ENCODE peak calls at places on chromosomes 16 and 17, in ten cellular contexts. U is cardiac fibroblast, W is B cell, P is left lung, M is brain pericyte, Z is adrenal gland, C is iPS DF 6.9, R is DMS 273 treated with DMSO at 0.1 percent for 48 hours, G is DMS53, S is germinal center. K is an unnamed sample.

GRCh38 chr16:468072-468821 is 42.8 kb downstream of the RAB11FIP3 start:
- DNase-seq in U (no peak), W (no peak), P (no peak), M (no peak), Z (no peak), C (no peak), R (no peak), G (no peak), S (no peak), K (no peak)

GRCh38 chr17:62720126-62720850 is 87.8 kb downstream of the MARCHF10 start:
- DNase-seq in U (no peak), W (no peak), P (no peak), M (no peak), Z (no peak), C (no peak), R (peak), G (peak), S (no peak), K (peak)

GRCh38 chr17:12282056-12282455 is 261.4 kb downstream of the MAP2K4 start:
- DNase-seq in U (peak), W (no peak), P (no peak), M (peak), Z (no peak), C (no peak), R (no peak), G (peak), S (no peak), K (no peak)

GRCh38 chr17:41024702-41025101 is 2.3 kb downstream of the KRTAP1-5 start:
- DNase-seq in U (peak), W (no peak), P (no peak), M (no peak), Z (no peak), C (no peak), R (no peak), G (no peak), S (no peak), K (no peak)

GRCh38 chr17:80879723-80880649 is 111.7 kb upstream of the CHMP6 start:
- DNase-seq in U (no peak), W (no peak), P (peak), M (no peak), Z (no peak), C (no peak), R (no peak), G (no peak), S (no peak), K (no peak)

GRCh38 chr16:69924777-69925191 is 26.4 kb upstream of the CLEC18A start:
- DNase-seq in U (peak), W (no peak), P (no peak), M (no peak), Z (no peak), C (no peak), R (no peak), G (no peak), S (no peak), K (no peak)

GRCh38 chr17:43979011-43979410 is 25.3 kb upstream of the PYY start:
- DNase-seq in U (no peak), W (no peak), P (no peak), M (no peak), Z (no peak), C (no peak), R (no peak), G (no peak), S (no peak), K (no peak)

GRCh38 chr16:55830658-55831294 is 2.1 kb downstream of the CES1 start:
- DNase-seq in U (no peak), W (no peak), P (no peak), M (no peak), Z (no peak), C (no peak), R (no peak), G (no peak), S (no peak), K (no peak)

GRCh38 chr17:44314524-44314868 is 6.1 kb downstream of the RUNDC3A start:
- DNase-seq in U (no peak), W (no peak), P (no peak), M (no peak), Z (no peak), C (no peak), R (no peak), G (no peak), S (no peak), K (no peak)

GRCh38 chr16:17229131-17229530 is 241.6 kb downstream of the XYLT1 start:
- DNase-seq in U (no peak), W (no peak), P (no peak), M (no peak), Z (no peak), C (no peak), R (no peak), G (no peak), S (no peak), K (no peak)

GRCh38 chr17:9755083-9755482 is 36.3 kb downstream of the DHRS7C start:
- DNase-seq in U (no peak), W (no peak), P (no peak), M (no peak), Z (no peak), C (no peak), R (no peak), G (no peak), S (no peak), K (no peak)

GRCh38 chr16:27721548-27722265 is 171.8 kb downstream of the KATNIP start:
- DNase-seq in U (peak), W (no peak), P (no peak), M (peak), Z (peak), C (no peak), R (peak), G (no peak), S (no peak), K (no peak)

GRCh38 chr16:3028716-3029319 is 5.0 kb downstream of the THOC6 start:
- DNase-seq in U (no peak), W (no peak), P (no peak), M (no peak), Z (no peak), C (no peak), R (no peak), G (no peak), S (no peak), K (no peak)

GRCh38 chr17:39705786-39706348 is 6.0 kb downstream of the ERBB2 start:
- DNase-seq in U (no peak), W (no peak), P (peak), M (no peak), Z (no peak), C (no peak), R (no peak), G (peak), S (no peak), K (no peak)

GRCh38 chr16:2969545-2970521 is 685 bp downstream of the PAQR4 start:
- DNase-seq in U (peak), W (peak), P (peak), M (no peak), Z (peak), C (no peak), R (peak), G (peak), S (peak), K (peak)

GRCh38 chr17:9402590-9403199 is 172.9 kb downstream of the STX8 start:
- DNase-seq in U (peak), W (no peak), P (no peak), M (no peak), Z (no peak), C (peak), R (no peak), G (peak), S (peak), K (peak)

GRCh38 chr17:57925361-57925990 is 29.7 kb downstream of the CUEDC1 start:
- DNase-seq in U (no peak), W (no peak), P (no peak), M (no peak), Z (no peak), C (no peak), R (peak), G (no peak), S (no peak), K (no peak)

GRCh38 chr16:85055503-85056210 is 28.1 kb downstream of the KIAA0513 start:
- DNase-seq in U (peak), W (peak), P (peak), M (no peak), Z (peak), C (no peak), R (no peak), G (no peak), S (peak), K (peak)

GRCh38 chr16:27690604-27691003 is 140.7 kb downstream of the KATNIP start:
- DNase-seq in U (peak), W (no peak), P (no peak), M (no peak), Z (no peak), C (no peak), R (peak), G (peak), S (peak), K (peak)

GRCh38 chr16:86472366-86472765 is 38.0 kb upstream of the FOXF1 start:
- DNase-seq in U (no peak), W (no peak), P (no peak), M (no peak), Z (no peak), C (no peak), R (no peak), G (no peak), S (no peak), K (no peak)

GRCh38 chr17:39028690-39029089 is 61.5 kb upstream of the FBXO47 start:
- DNase-seq in U (no peak), W (no peak), P (no peak), M (no peak), Z (no peak), C (no peak), R (no peak), G (no peak), S (no peak), K (no peak)

GRCh38 chr17:43846221-43846712 is 709 bp upstream of the CD300LG start:
- DNase-seq in U (peak), W (peak), P (peak), M (peak), Z (peak), C (peak), R (peak), G (peak), S (peak), K (peak)

GRCh38 chr17:81036128-81036891 is 1.4 kb downstream of the BAIAP2 start:
- DNase-seq in U (no peak), W (no peak), P (peak), M (no peak), Z (no peak), C (no peak), R (peak), G (no peak), S (no peak), K (no peak)

GRCh38 chr17:54744750-54745149 is 155.9 kb upstream of the TOM1L1 start:
- DNase-seq in U (no peak), W (no peak), P (no peak), M (no peak), Z (no peak), C (no peak), R (no peak), G (peak), S (no peak), K (no peak)

GRCh38 chr16:67561824-67562525 is 351 bp upstream of the CTCF start:
- DNase-seq in U (peak), W (peak), P (peak), M (peak), Z (peak), C (peak), R (peak), G (peak), S (peak), K (peak)

GRCh38 chr16:57534881-57535658 is 1.3 kb downstream of the CCDC102A start:
- DNase-seq in U (no peak), W (peak), P (no peak), M (no peak), Z (no peak), C (no peak), R (no peak), G (no peak), S (no peak), K (no peak)

GRCh38 chr17:66468241-66469087 is 166.1 kb downstream of the PRKCA start:
- DNase-seq in U (peak), W (no peak), P (no peak), M (no peak), Z (peak), C (no peak), R (no peak), G (no peak), S (no peak), K (peak)

GRCh38 chr16:56689171-56689570 is 6.9 kb downstream of the MT1X start:
- DNase-seq in U (peak), W (no peak), P (no peak), M (no peak), Z (no peak), C (no peak), R (no peak), G (peak), S (no peak), K (no peak)

GRCh38 chr16:4263504-4264436 is 9.1 kb downstream of the TFAP4 start:
- DNase-seq in U (peak), W (no peak), P (peak), M (peak), Z (peak), C (no peak), R (no peak), G (peak), S (peak), K (no peak)

K was measured in NAMALWA.